ENCODE peak calls at places on chromosomes 1 and 21, in six cellular contexts. M, S, K, N, E and C are unnamed samples.

GRCh38 chr1:153608742-153609584 is 4.0 kb downstream of the S100A16 start:
- DNase-seq in M (peak), S (peak), K (peak), N (peak), E (peak), C (peak)

GRCh38 chr1:184289825-184290550 is 96.8 kb upstream of the C1orf21 start:
- DNase-seq in M (no peak), S (no peak), K (no peak), N (no peak), E (no peak), C (no peak)

GRCh38 chr1:198679535-198680173 is 40.8 kb downstream of the PTPRC start:
- DNase-seq in M (no peak), S (no peak), K (no peak), N (no peak), E (no peak), C (no peak)

GRCh38 chr1:188590641-188591040 is 1761.9 kb downstream of the PLA2G4A start:
- DNase-seq in M (no peak), S (no peak), K (no peak), N (no peak), E (no peak), C (peak)

GRCh38 chr1:228393268-228393699 is 13.4 kb downstream of the TRIM11 start:
- DNase-seq in M (no peak), S (no peak), K (peak), N (no peak), E (peak), C (no peak)

GRCh38 chr1:179141592-179142244 is 59.8 kb downstream of the TOR3A start:
- DNase-seq in M (no peak), S (no peak), K (no peak), N (no peak), E (no peak), C (no peak)

GRCh38 chr1:200438911-200439310 is 29.1 kb upstream of the ZNF281 start:
- DNase-seq in M (no peak), S (no peak), K (no peak), N (no peak), E (no peak), C (no peak)

GRCh38 chr1:44945992-44946391 is 40.4 kb downstream of the EIF2B3 start:
- DNase-seq in M (no peak), S (no peak), K (no peak), N (no peak), E (no peak), C (no peak)

GRCh38 chr1:181073638-181074037 is 14.9 kb upstream of the IER5 start:
- DNase-seq in M (peak), S (no peak), K (no peak), N (no peak), E (no peak), C (no peak)

GRCh38 chr1:230350208-230350921 is 75.8 kb downstream of the PGBD5 start:
- DNase-seq in M (no peak), S (no peak), K (no peak), N (peak), E (no peak), C (no peak)

GRCh38 chr1:206606867-206607266 is 5.4 kb downstream of the EIF2D start:
- DNase-seq in M (peak), S (no peak), K (no peak), N (no peak), E (no peak), C (no peak)
- TF ChIP-seq CTCF in M (peak), S (no peak), K (no peak), N (no peak), E (peak), C (peak)

DNA sequence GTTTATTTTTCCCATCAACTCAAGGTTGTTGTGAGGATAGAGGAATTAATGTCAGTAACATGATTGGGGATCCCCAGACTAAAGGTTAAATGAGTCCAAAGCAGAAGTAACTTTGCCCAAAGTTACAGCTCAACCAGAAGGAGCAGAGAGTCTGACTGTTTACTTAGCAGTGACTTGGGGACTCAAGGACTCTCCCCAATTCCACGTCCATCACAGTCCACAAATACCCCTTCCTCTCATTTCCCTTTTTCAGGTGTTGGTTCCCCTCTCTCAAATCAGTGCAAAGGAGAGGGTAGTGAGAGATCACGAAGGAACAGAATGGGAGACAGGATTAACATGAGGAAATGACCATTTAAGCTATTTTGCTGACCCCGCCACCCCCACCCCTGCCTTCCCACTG is 4.0 kb upstream of the ETV3 start:
- DNase-seq in M (no peak), S (no peak), K (no peak), N (no peak), E (no peak), C (no peak)
- TF ChIP-seq CTCF in M (no peak), S (no peak), K (no peak), N (no peak), E (no peak), C (no peak)

DNA sequence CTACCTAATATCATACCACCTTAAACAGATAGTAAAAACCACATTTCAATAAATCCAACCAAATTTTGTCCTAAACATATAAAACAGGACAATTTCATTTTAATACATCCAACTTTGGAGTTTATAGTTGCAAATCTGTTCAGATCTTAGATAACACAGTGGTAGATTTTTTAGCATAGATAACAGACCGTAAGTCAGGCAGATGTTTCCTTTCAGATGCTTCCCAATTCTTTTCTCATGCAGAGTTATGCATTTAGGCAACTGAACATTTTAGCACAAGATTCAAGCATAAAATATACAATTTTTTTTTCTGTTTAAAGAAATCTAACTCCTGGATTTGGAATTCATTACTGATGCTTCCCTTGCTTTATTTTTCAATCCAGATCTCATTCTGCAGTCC is 156.5 kb upstream of the ZNHIT6 start:
- DNase-seq in M (no peak), S (no peak), K (no peak), N (no peak), E (no peak), C (no peak)
- TF ChIP-seq CTCF in M (no peak), S (no peak), K (no peak), N (no peak), E (no peak), C (no peak)

GRCh38 chr21:44360174-44360573 is 6.8 kb downstream of the TRPM2 start:
- DNase-seq in M (no peak), S (no peak), K (no peak), N (no peak), E (no peak), C (no peak)
- TF ChIP-seq CTCF in M (no peak), S (no peak), K (no peak), N (no peak), E (peak), C (no peak)

GRCh38 chr1:2234762-2235113 is 6.6 kb downstream of the SKI start:
- DNase-seq in M (no peak), S (no peak), K (no peak), N (no peak), E (no peak), C (no peak)
- TF ChIP-seq CTCF in M (no peak), S (no peak), K (no peak), N (no peak), E (no peak), C (no peak)